ENCODE peak calls at places on chromosomes 3 and 15, in nine cellular contexts. One of them, this sample, is unnamed. For H3K36me3, the result is how much of the 10 kb centered on the place peaks cover.

GRCh38 chr3:193680220-193680619 is 87.2 kb downstream of the OPA1 start:
- DNase-seq in IMR-90: peak
- DNase-seq in CD8-positive, alpha-beta memory T cell: no peak
- DNase-seq in right atrium auricular region: no peak
- DNase-seq in tibial nerve: no peak
- DNase-seq in heart left ventricle: no peak
- DNase-seq in K562: no peak
- DNase-seq in effector memory CD4-positive, alpha-beta T cell: no peak
- DNase-seq in body of pancreas: no peak
- DNase-seq in this sample: no peak

GRCh38 chr3:55322649-55323048 is 164.5 kb downstream of the WNT5A start:
- DNase-seq in IMR-90: no peak
- DNase-seq in CD8-positive, alpha-beta memory T cell: no peak
- DNase-seq in right atrium auricular region: no peak
- DNase-seq in tibial nerve: no peak
- DNase-seq in heart left ventricle: no peak
- DNase-seq in K562: no peak
- DNase-seq in effector memory CD4-positive, alpha-beta T cell: no peak
- DNase-seq in body of pancreas: no peak
- DNase-seq in this sample: no peak

GRCh38 chr3:100149713-100150112 is 35.4 kb upstream of the FILIP1L start:
- DNase-seq in IMR-90: no peak
- DNase-seq in CD8-positive, alpha-beta memory T cell: no peak
- DNase-seq in right atrium auricular region: no peak
- DNase-seq in tibial nerve: no peak
- DNase-seq in heart left ventricle: no peak
- DNase-seq in K562: no peak
- DNase-seq in effector memory CD4-positive, alpha-beta T cell: no peak
- DNase-seq in body of pancreas: no peak
- DNase-seq in this sample: no peak

GRCh38 chr3:99534951-99535704 is 103.3 kb upstream of the COL8A1 start:
- DNase-seq in IMR-90: peak
- DNase-seq in CD8-positive, alpha-beta memory T cell: no peak
- DNase-seq in right atrium auricular region: no peak
- DNase-seq in tibial nerve: no peak
- DNase-seq in heart left ventricle: no peak
- DNase-seq in K562: no peak
- DNase-seq in effector memory CD4-positive, alpha-beta T cell: no peak
- DNase-seq in body of pancreas: no peak
- DNase-seq in this sample: no peak

GRCh38 chr3:32421991-32422859 is 30.6 kb downstream of the CMTM7 start:
- DNase-seq in IMR-90: peak
- DNase-seq in CD8-positive, alpha-beta memory T cell: no peak
- DNase-seq in right atrium auricular region: peak
- DNase-seq in tibial nerve: peak
- DNase-seq in heart left ventricle: peak
- DNase-seq in K562: no peak
- DNase-seq in effector memory CD4-positive, alpha-beta T cell: no peak
- DNase-seq in body of pancreas: peak
- DNase-seq in this sample: no peak

GRCh38 chr15:67137319-67137718 is 71.9 kb downstream of the SMAD3 start:
- DNase-seq in IMR-90: no peak
- DNase-seq in CD8-positive, alpha-beta memory T cell: no peak
- DNase-seq in right atrium auricular region: no peak
- DNase-seq in tibial nerve: no peak
- DNase-seq in heart left ventricle: no peak
- DNase-seq in K562: no peak
- DNase-seq in effector memory CD4-positive, alpha-beta T cell: no peak
- DNase-seq in body of pancreas: no peak
- DNase-seq in this sample: no peak

GRCh38 chr15:65028921-65029735 is at the start of gene MTFMT:
- DNase-seq in IMR-90: peak
- DNase-seq in CD8-positive, alpha-beta memory T cell: peak
- DNase-seq in right atrium auricular region: peak
- DNase-seq in tibial nerve: peak
- DNase-seq in heart left ventricle: peak
- DNase-seq in K562: peak
- DNase-seq in effector memory CD4-positive, alpha-beta T cell: peak
- DNase-seq in body of pancreas: peak
- DNase-seq in this sample: peak

GRCh38 chr15:92822216-92823144 is 77.6 kb upstream of the CHD2 start:
- DNase-seq in IMR-90: no peak
- DNase-seq in CD8-positive, alpha-beta memory T cell: no peak
- DNase-seq in right atrium auricular region: no peak
- DNase-seq in tibial nerve: no peak
- DNase-seq in heart left ventricle: no peak
- DNase-seq in K562: no peak
- DNase-seq in effector memory CD4-positive, alpha-beta T cell: no peak
- DNase-seq in body of pancreas: no peak
- DNase-seq in this sample: no peak

GRCh38 chr3:105953831-105954230 is 85.0 kb upstream of the CBLB start:
- DNase-seq in IMR-90: no peak
- DNase-seq in CD8-positive, alpha-beta memory T cell: no peak
- DNase-seq in right atrium auricular region: no peak
- DNase-seq in tibial nerve: no peak
- DNase-seq in heart left ventricle: no peak
- DNase-seq in K562: no peak
- DNase-seq in effector memory CD4-positive, alpha-beta T cell: no peak
- DNase-seq in body of pancreas: no peak
- DNase-seq in this sample: no peak

GRCh38 chr3:45816544-45816943 is 20.2 kb upstream of the SLC6A20 start:
- DNase-seq in IMR-90: peak
- DNase-seq in CD8-positive, alpha-beta memory T cell: no peak
- DNase-seq in right atrium auricular region: no peak
- DNase-seq in tibial nerve: no peak
- DNase-seq in heart left ventricle: peak
- DNase-seq in K562: no peak
- DNase-seq in effector memory CD4-positive, alpha-beta T cell: no peak
- DNase-seq in body of pancreas: no peak
- DNase-seq in this sample: no peak

DNA sequence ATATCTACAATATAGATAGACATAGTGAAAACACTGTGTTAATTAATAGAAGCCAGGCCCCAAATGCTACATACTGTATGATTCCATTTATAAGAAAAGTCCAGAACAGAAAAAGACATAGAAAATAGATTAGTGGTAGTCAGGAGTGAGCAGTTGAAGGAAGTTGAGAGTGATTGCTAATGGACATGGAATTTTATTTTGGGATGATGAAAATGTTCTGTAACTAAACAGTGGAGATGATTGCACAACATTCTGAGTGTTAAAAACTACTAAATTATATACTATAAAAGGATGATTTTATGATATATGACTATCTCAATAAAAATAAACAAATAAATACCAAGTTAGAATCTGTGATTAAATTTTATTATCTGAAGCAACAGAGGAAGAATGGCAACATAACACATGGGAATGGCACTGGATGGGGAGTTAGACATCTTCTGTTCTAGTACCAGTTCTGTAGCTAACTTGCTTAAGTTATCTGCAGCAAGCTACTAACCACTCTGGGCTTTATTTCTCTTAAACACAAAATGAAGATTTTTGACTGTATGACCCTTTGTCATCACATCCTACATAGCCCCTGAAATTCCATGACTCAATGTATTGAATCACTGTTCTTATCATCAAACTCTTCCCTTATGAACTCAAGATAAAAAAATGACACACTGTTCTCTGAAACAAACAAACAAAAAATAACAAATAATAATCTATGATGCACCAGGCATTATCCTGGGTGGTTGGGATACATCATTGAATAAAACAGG is 612.7 kb downstream of the TBL1XR1 start:
- DNase-seq in IMR-90: peak
- DNase-seq in CD8-positive, alpha-beta memory T cell: no peak
- DNase-seq in right atrium auricular region: no peak
- DNase-seq in tibial nerve: no peak
- DNase-seq in heart left ventricle: no peak
- DNase-seq in K562: no peak
- DNase-seq in effector memory CD4-positive, alpha-beta T cell: no peak
- DNase-seq in body of pancreas: no peak
- DNase-seq in this sample: no peak
- H3K27ac ChIP-seq in IMR-90: no peak
- H3K27ac ChIP-seq in CD8-positive, alpha-beta memory T cell: no peak
- H3K27ac ChIP-seq in right atrium auricular region: no peak
- H3K27ac ChIP-seq in tibial nerve: no peak
- H3K27ac ChIP-seq in heart left ventricle: no peak
- H3K27ac ChIP-seq in K562: no peak
- H3K27ac ChIP-seq in effector memory CD4-positive, alpha-beta T cell: no peak
- H3K27ac ChIP-seq in body of pancreas: no peak
- H3K27ac ChIP-seq in this sample: no peak

DNA sequence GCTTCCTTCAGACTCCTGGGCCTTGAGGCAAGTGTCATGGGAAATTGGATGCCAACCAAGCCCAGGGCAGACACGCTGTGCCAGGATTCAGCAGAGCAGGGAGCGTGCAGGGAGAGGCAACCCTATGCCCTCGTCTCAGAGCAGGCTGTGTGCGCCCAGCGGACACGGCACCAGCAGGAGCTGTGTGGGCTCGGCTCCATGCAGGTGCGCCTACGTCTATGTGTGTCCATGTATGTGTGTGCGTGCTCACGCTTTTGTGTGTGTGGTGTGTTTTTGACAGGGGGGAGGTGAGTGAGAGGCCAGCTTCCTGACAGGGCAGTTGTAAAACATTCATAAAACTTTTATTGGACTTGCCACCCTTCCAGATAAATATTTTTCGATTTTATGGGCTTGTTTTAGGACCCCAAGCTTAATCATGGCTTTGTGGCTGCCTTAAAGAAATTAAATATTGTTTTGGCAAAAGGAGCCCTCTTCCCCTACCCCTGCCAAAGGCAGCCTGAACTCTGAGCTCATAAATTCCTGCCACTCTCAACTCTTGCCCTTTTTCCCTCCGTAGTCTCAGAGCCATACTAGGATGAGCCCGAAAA is 84.4 kb downstream of the DNAJB8 start:
- DNase-seq in IMR-90: no peak
- DNase-seq in CD8-positive, alpha-beta memory T cell: no peak
- DNase-seq in right atrium auricular region: no peak
- DNase-seq in tibial nerve: no peak
- DNase-seq in heart left ventricle: peak
- DNase-seq in K562: no peak
- DNase-seq in effector memory CD4-positive, alpha-beta T cell: no peak
- DNase-seq in body of pancreas: peak
- DNase-seq in this sample: no peak
- H3K4me3 ChIP-seq in IMR-90: no peak
- H3K4me3 ChIP-seq in CD8-positive, alpha-beta memory T cell: no peak
- H3K4me3 ChIP-seq in right atrium auricular region: no peak
- H3K4me3 ChIP-seq in tibial nerve: no peak
- H3K4me3 ChIP-seq in heart left ventricle: no peak
- H3K4me3 ChIP-seq in K562: no peak
- H3K4me3 ChIP-seq in effector memory CD4-positive, alpha-beta T cell: no peak
- H3K4me3 ChIP-seq in body of pancreas: no peak
- H3K4me3 ChIP-seq in this sample: no peak

DNA sequence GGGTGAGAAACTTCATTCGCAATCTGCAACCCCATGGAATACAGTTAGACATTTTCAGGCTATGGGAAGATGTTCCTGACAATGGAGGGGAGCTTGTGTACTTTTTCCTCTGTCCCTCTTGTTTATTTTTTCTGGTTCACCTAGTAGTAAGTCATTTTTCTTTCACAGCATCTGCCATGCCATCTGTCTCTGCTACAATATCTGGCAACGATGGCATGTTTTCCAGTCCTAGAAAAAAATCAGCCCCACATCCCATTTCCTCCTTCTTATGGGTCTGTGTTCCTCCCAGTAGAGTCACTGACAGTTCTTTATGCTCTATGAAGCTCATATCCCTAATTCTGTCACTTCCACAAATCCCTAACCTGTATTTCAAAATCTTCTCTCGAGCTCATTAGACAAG is 76.0 kb downstream of the SSR3 start:
- DNase-seq in IMR-90: no peak
- DNase-seq in CD8-positive, alpha-beta memory T cell: no peak
- DNase-seq in right atrium auricular region: no peak
- DNase-seq in tibial nerve: no peak
- DNase-seq in heart left ventricle: no peak
- DNase-seq in K562: no peak
- DNase-seq in effector memory CD4-positive, alpha-beta T cell: no peak
- DNase-seq in body of pancreas: no peak
- DNase-seq in this sample: no peak
- H3K36me3 ChIP-seq in IMR-90: under half
- H3K36me3 ChIP-seq in CD8-positive, alpha-beta memory T cell: under half
- H3K36me3 ChIP-seq in right atrium auricular region: under half
- H3K36me3 ChIP-seq in tibial nerve: under half
- H3K36me3 ChIP-seq in heart left ventricle: under half
- H3K36me3 ChIP-seq in K562: under half
- H3K36me3 ChIP-seq in effector memory CD4-positive, alpha-beta T cell: under half
- H3K36me3 ChIP-seq in body of pancreas: under half
- H3K36me3 ChIP-seq in this sample: under half

GRCh38 chr3:2976212-2976611 is 134.0 kb downstream of the IL5RA start:
- DNase-seq in IMR-90: no peak
- DNase-seq in CD8-positive, alpha-beta memory T cell: no peak
- DNase-seq in right atrium auricular region: no peak
- DNase-seq in tibial nerve: no peak
- DNase-seq in heart left ventricle: no peak
- DNase-seq in K562: no peak
- DNase-seq in effector memory CD4-positive, alpha-beta T cell: no peak
- DNase-seq in body of pancreas: no peak
- DNase-seq in this sample: no peak
- H3K27ac ChIP-seq in IMR-90: no peak
- H3K27ac ChIP-seq in CD8-positive, alpha-beta memory T cell: no peak
- H3K27ac ChIP-seq in right atrium auricular region: no peak
- H3K27ac ChIP-seq in tibial nerve: no peak
- H3K27ac ChIP-seq in heart left ventricle: no peak
- H3K27ac ChIP-seq in K562: no peak
- H3K27ac ChIP-seq in effector memory CD4-positive, alpha-beta T cell: no peak
- H3K27ac ChIP-seq in body of pancreas: no peak
- H3K27ac ChIP-seq in this sample: no peak